ENCODE peak calls at places on chromosomes 5 and 9, in four cellular contexts. E is HepG2, M is SK-N-SH, J is GM12878. W is an unnamed sample.

GRCh38 chr5:60092671-60093422 is 199.3 kb upstream of the PDE4D start:
- DNase-seq in E (peak), M (no peak), J (no peak), W (peak)

GRCh38 chr5:172758077-172758835 is 12.7 kb downstream of the DUSP1 start:
- DNase-seq in E (no peak), M (no peak), J (no peak), W (peak)

GRCh38 chr9:95017062-95017461 is 290.6 kb downstream of the AOPEP start:
- DNase-seq in E (no peak), M (no peak), J (no peak), W (no peak)

GRCh38 chr9:77843088-77843985 is 188.3 kb downstream of the GNAQ start:
- DNase-seq in E (no peak), M (no peak), J (no peak), W (no peak)

GRCh38 chr5:140564196-140565023 is at the start of the genes APBB3 and SLC35A4:
- DNase-seq in E (peak), M (peak), J (peak), W (peak)

GRCh38 chr9:35070823-35071813 is 1.3 kb downstream of the VCP start:
- DNase-seq in E (no peak), M (no peak), J (no peak), W (no peak)

GRCh38 chr9:72539824-72540347 is 18.5 kb downstream of the TMC1 start:
- DNase-seq in E (no peak), M (no peak), J (no peak), W (no peak)

GRCh38 chr5:143023447-143024096 is 253.4 kb downstream of the ARHGAP26 start:
- DNase-seq in E (no peak), M (peak), J (peak), W (no peak)

GRCh38 chr5:59593608-59594007 is 299.9 kb downstream of the PDE4D start:
- DNase-seq in E (no peak), M (no peak), J (no peak), W (peak)

GRCh38 chr5:147760086-147760485 is 22.4 kb downstream of the JAKMIP2 start:
- DNase-seq in E (no peak), M (no peak), J (no peak), W (no peak)

GRCh38 chr9:121394292-121394691 is 24.2 kb upstream of the STOM start:
- DNase-seq in E (no peak), M (no peak), J (no peak), W (no peak)

GRCh38 chr5:124126504-124127240 is 614.7 kb downstream of the CSNK1G3 start:
- DNase-seq in E (no peak), M (no peak), J (no peak), W (no peak)

GRCh38 chr5:158265931-158266710 is 407.2 kb upstream of the CLINT1 start:
- DNase-seq in E (no peak), M (no peak), J (no peak), W (no peak)

GRCh38 chr9:27485158-27485557 is 38.9 kb upstream of the IFNK start:
- DNase-seq in E (no peak), M (no peak), J (peak), W (no peak)

GRCh38 chr5:135821802-135822201 is 12.7 kb upstream of the SLC25A48 start:
- DNase-seq in E (no peak), M (no peak), J (no peak), W (no peak)

GRCh38 chr9:127479507-127480081 is 28.3 kb downstream of the LRSAM1 start:
- DNase-seq in E (no peak), M (no peak), J (no peak), W (no peak)

GRCh38 chr9:127473501-127473900 is 22.2 kb downstream of the LRSAM1 start:
- DNase-seq in E (no peak), M (no peak), J (no peak), W (no peak)

GRCh38 chr9:127473932-127474331 is 22.6 kb downstream of the LRSAM1 start:
- DNase-seq in E (no peak), M (no peak), J (no peak), W (no peak)

GRCh38 chr9:127470662-127471061 is 19.4 kb downstream of the LRSAM1 start:
- DNase-seq in E (no peak), M (no peak), J (no peak), W (no peak)

GRCh38 chr9:127474592-127474991 is 23.3 kb downstream of the LRSAM1 start:
- DNase-seq in E (no peak), M (no peak), J (no peak), W (no peak)
- TF ChIP-seq PBX3 in E (no peak), M (no peak), J (no peak), W (no peak)

GRCh38 chr5:74640450-74641013 is at the start of gene ENC1:
- DNase-seq in E (peak), M (peak), J (no peak), W (peak)

GRCh38 chr5:74641014-74641777 is 668 bp upstream of the ENC1 start:
- DNase-seq in E (peak), M (peak), J (no peak), W (peak)

GRCh38 chr5:74642543-74642863 is 2.0 kb upstream of the ENC1 start:
- DNase-seq in E (no peak), M (no peak), J (no peak), W (no peak)

GRCh38 chr5:74641778-74642542 is 1.4 kb upstream of the ENC1 start:
- DNase-seq in E (peak), M (peak), J (no peak), W (no peak)

DNA sequence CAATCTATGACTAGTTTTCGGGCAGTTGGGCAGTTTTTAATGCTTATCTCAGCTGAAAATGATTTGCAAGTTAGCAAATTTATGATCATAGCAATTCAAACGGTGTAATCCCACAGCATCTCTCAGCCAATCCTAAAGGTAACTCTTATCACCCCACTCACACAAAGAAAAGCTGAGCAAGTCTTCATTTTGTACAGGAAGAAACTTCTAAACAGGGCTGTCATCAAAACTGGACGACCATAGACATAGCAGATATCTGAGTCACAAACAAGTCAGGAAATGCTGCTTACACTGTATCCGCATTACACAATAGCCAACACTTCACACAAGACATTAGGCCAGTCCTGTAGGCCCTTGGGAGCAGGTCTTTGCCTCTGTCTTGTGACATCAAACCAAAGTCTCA is 2.6 kb upstream of the ENC1 start:
- DNase-seq in E (peak), M (no peak), J (no peak), W (no peak)
- TF ChIP-seq PBX3 in E (no peak), M (peak), J (no peak), W (no peak)

GRCh38 chr9:83430681-83431080 is 107.5 kb downstream of the FRMD3 start:
- DNase-seq in E (no peak), M (no peak), J (no peak), W (no peak)
- TF ChIP-seq PBX3 in E (no peak), M (no peak), J (no peak), W (no peak)

GRCh38 chr5:150167908-150168307 is 1.3 kb downstream of the CDX1 start:
- DNase-seq in E (no peak), M (no peak), J (no peak), W (no peak)
- TF ChIP-seq PBX3 in E (no peak), M (no peak), J (no peak), W (no peak)

GRCh38 chr5:127011961-127012644 is 18.3 kb downstream of the MARCHF3 start:
- DNase-seq in E (no peak), M (no peak), J (peak), W (no peak)

GRCh38 chr5:127010362-127010761 is 20.0 kb downstream of the MARCHF3 start:
- DNase-seq in E (no peak), M (no peak), J (no peak), W (no peak)

GRCh38 chr5:127012933-127013332 is 17.4 kb downstream of the MARCHF3 start:
- DNase-seq in E (no peak), M (no peak), J (no peak), W (no peak)

GRCh38 chr5:127009784-127010183 is 20.6 kb downstream of the MARCHF3 start:
- DNase-seq in E (no peak), M (no peak), J (no peak), W (no peak)

DNA sequence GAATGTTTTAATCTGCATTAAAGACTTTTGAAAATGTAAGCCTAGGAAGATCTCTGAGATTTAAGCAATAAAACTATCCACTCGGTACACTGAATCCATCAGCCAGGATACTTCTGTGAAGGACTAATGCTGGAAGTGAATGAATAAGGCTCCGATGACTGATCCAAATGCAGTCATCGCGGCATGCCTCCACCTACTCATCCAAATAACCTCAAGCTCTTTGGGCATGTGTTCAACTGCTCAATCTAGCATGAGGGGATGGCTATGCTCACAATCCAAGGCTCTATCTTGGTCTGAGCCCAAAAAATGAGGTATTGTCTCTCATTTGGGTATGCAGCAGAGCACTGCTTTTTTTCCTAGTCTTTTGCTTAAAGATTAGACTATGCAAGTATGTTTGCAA is 19.2 kb downstream of the MARCHF3 start:
- DNase-seq in E (no peak), M (no peak), J (no peak), W (no peak)
- TF ChIP-seq PBX3 in E (no peak), M (peak), J (no peak), W (no peak)

DNA sequence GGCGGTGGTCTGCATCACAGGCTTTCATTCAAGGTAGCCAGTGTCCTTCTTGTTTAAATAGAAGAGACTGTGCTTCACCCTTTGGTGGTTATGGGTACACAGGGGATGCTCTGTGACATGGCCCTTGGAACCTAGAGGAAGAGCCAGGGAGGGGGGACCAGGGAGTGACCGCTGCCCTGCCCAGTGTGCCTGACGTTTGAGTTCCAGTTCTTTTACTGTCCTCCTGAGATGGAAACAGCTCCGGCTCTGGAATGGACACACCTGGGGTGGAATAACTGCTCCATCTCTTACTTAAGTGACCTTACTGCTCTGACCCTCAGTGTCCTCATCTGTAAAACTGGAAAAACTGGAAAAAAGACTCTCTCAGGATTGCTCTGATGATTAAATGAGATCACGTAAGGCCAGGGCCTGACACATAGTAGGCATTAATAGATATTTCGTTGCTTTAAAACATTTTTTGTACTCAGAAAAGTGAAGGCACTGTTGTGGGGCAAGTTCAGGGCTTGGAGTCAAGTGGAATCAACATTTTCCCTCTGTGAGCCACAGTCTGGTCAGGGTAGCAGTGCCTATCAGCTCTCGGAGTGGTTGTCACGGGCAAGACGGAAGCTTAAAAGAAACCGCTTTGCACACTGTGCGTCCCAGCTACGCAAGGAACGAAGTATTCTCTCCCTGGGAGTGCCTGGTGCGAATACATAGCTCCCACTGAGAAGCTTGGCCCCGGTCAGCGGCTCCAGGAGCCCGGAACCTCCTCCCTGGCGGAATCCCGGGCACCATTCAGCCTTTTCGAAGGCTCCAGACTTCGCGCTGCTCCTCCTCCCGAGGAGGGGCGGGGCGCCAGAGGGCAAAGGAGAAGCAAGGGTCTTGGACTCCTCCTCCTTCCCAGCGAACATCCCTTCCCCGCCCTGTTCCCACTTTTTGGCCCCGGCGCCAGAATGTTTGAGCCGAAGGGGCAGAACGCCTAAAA is 5.8 kb downstream of the POU4F3 start:
- DNase-seq in E (no peak), M (peak), J (no peak), W (no peak)
- TF ChIP-seq PBX3 in E (no peak), M (no peak), J (no peak), W (no peak)

GRCh38 chr5:1476181-1476966 is 31.1 kb upstream of the SLC6A3 start:
- DNase-seq in E (no peak), M (no peak), J (no peak), W (no peak)
- TF ChIP-seq PBX3 in E (no peak), M (no peak), J (no peak), W (no peak)

W was measured in A549.